ENCODE peak calls at places on chromosomes 6 and 20, in eight cellular contexts. E, T, O, M, U, Q, J and H are unnamed samples.
A peak's percentile ranks its signal among the peaks of the same experiment; 100 is the strongest.

GRCh38 chr20:59985864-59986263 is 27.6 kb downstream of the CDH26 start:
- DNase-seq in J (peak; percentile 44), M (no peak), U (no peak), Q (no peak), E (no peak), T (no peak), O (no peak), H (no peak)

GRCh38 chr20:39107741-39108140 is 145.6 kb downstream of the DHX35 start:
- DNase-seq in M (no peak), J (peak; percentile 18), E (peak; percentile 12), U (no peak), Q (no peak), T (no peak), O (no peak), H (peak; percentile 33)

GRCh38 chr20:57426831-57427230 is 35.6 kb downstream of the RBM38 start:
- DNase-seq in M (no peak), J (no peak), E (no peak), Q (no peak), T (no peak), U (no peak), O (no peak), H (no peak)

GRCh38 chr6:34969662-34970265 is 80.7 kb downstream of the ANKS1A start:
- DNase-seq in J (no peak), U (no peak), T (no peak), O (no peak), M (no peak), E (peak; percentile 30), Q (no peak), H (no peak)

GRCh38 chr6:68634503-68635411 is at the start of gene ADGRB3:
- DNase-seq in Q (no peak), U (no peak), T (no peak), O (peak; percentile 95), J (peak; percentile 72), E (peak; percentile 70), M (peak; percentile 83), H (peak; percentile 90)

GRCh38 chr20:41191562-41192500 is 54.5 kb downstream of the PLCG1 start:
- DNase-seq in Q (no peak), O (no peak), E (no peak), J (no peak), M (no peak), U (no peak), T (no peak), H (no peak)

GRCh38 chr6:90440586-90441338 is 144.1 kb upstream of the BACH2 start:
- DNase-seq in M (no peak), J (no peak), U (no peak), O (peak; percentile 56), Q (no peak), T (no peak), E (no peak), H (no peak)

GRCh38 chr20:63357921-63358905 is 2.9 kb downstream of the CHRNA4 start:
- DNase-seq in J (no peak), Q (no peak), O (no peak), M (peak; percentile 57), E (no peak), U (no peak), T (no peak), H (no peak)

GRCh38 chr20:47493175-47493953 is 8.3 kb upstream of the NCOA3 start:
- DNase-seq in E (peak; percentile 89), T (no peak), U (no peak), Q (peak; percentile 49), M (peak; percentile 89), J (peak; percentile 95), O (no peak), H (peak; percentile 93)

GRCh38 chr6:39403304-39403703 is 80.8 kb upstream of the KCNK16 start:
- DNase-seq in U (no peak), O (no peak), T (no peak), M (no peak), E (no peak), J (no peak), Q (no peak), H (no peak)

GRCh38 chr6:75096986-75097385 is 108.9 kb downstream of the COL12A1 start:
- DNase-seq in J (no peak), U (no peak), O (no peak), Q (no peak), M (no peak), E (no peak), T (no peak), H (no peak)

GRCh38 chr6:49541936-49542335 is 8.5 kb upstream of the C6orf141 start:
- DNase-seq in E (peak; percentile 51), O (peak; percentile 24), M (no peak), T (no peak), J (no peak), Q (no peak), U (no peak), H (peak; percentile 25)

GRCh38 chr6:79868098-79868722 is 79.1 kb downstream of the ELOVL4 start:
- DNase-seq in U (no peak), M (no peak), J (peak; percentile 71), Q (peak; percentile 69), O (peak; percentile 92), T (no peak), E (peak; percentile 87), H (peak; percentile 79)

GRCh38 chr6:31139599-31139998 is 733 bp upstream of the PSORS1C2 start:
- DNase-seq in J (no peak), T (no peak), O (no peak), Q (no peak), M (no peak), E (no peak), U (no peak), H (no peak)

GRCh38 chr20:4073852-4074741 is 58.7 kb upstream of the RNF24 start:
- DNase-seq in Q (no peak), O (no peak), M (no peak), E (no peak), U (no peak), T (no peak), J (no peak), H (peak; percentile 41)

GRCh38 chr6:10720229-10720959 is 2.5 kb upstream of the TMEM14C start:
- DNase-seq in J (no peak), T (no peak), E (peak; percentile 39), Q (no peak), O (no peak), U (peak; percentile 71), M (peak; percentile 69), H (peak; percentile 59)

GRCh38 chr20:8424010-8424409 is 291.9 kb downstream of the PLCB1 start:
- DNase-seq in M (no peak), T (no peak), J (no peak), Q (peak; percentile 44), E (peak; percentile 70), U (no peak), O (peak; percentile 62), H (peak; percentile 31)

GRCh38 chr6:13302291-13302690 is 26.0 kb downstream of the TBC1D7 start:
- DNase-seq in M (no peak), J (no peak), U (no peak), E (no peak), T (no peak), Q (no peak), O (no peak), H (no peak)

GRCh38 chr6:135922170-135922569 is 70.7 kb downstream of the PDE7B start:
- DNase-seq in J (peak; percentile 0), U (no peak), Q (peak; percentile 88), E (peak; percentile 98), T (peak; percentile 96), O (peak; percentile 59), M (peak; percentile 31), H (peak; percentile 96)